ENCODE peak calls at places on chromosome 7, in five cellular contexts. One of them, this sample, is unnamed.

GRCh38 chr7:4242706-4243105 is 439.4 kb upstream of the FOXK1 start:
- DNase-seq in NB4: no peak
- DNase-seq in vagina: no peak
- DNase-seq in nephron progenitor cell: no peak
- DNase-seq in heart left ventricle: no peak
- DNase-seq in this sample: no peak

GRCh38 chr7:128021361-128021760 is 9.9 kb downstream of the LRRC4 start:
- DNase-seq in NB4: no peak
- DNase-seq in vagina: no peak
- DNase-seq in nephron progenitor cell: no peak
- DNase-seq in heart left ventricle: no peak
- DNase-seq in this sample: no peak

GRCh38 chr7:27110163-27110976 is 7.9 kb upstream of the HOXA2 start:
- DNase-seq in NB4: no peak
- DNase-seq in vagina: no peak
- DNase-seq in nephron progenitor cell: peak
- DNase-seq in heart left ventricle: no peak
- DNase-seq in this sample: no peak

GRCh38 chr7:38462819-38463218 is 168.4 kb downstream of the AMPH start:
- DNase-seq in NB4: no peak
- DNase-seq in vagina: no peak
- DNase-seq in nephron progenitor cell: no peak
- DNase-seq in heart left ventricle: no peak
- DNase-seq in this sample: no peak

GRCh38 chr7:108413782-108414492 is 42.3 kb downstream of the NRCAM start:
- DNase-seq in NB4: peak
- DNase-seq in vagina: no peak
- DNase-seq in nephron progenitor cell: no peak
- DNase-seq in heart left ventricle: no peak
- DNase-seq in this sample: no peak

GRCh38 chr7:16564909-16565426 is 38.3 kb downstream of the LRRC72 start:
- DNase-seq in NB4: peak
- DNase-seq in vagina: no peak
- DNase-seq in nephron progenitor cell: peak
- DNase-seq in heart left ventricle: no peak
- DNase-seq in this sample: no peak

GRCh38 chr7:157205438-157205837 is 66.7 kb downstream of the UBE3C start:
- DNase-seq in NB4: no peak
- DNase-seq in vagina: no peak
- DNase-seq in nephron progenitor cell: no peak
- DNase-seq in heart left ventricle: no peak
- DNase-seq in this sample: no peak

GRCh38 chr7:92133133-92133736 is 1.0 kb downstream of the CYP51A1 start:
- DNase-seq in NB4: peak
- DNase-seq in vagina: no peak
- DNase-seq in nephron progenitor cell: no peak
- DNase-seq in heart left ventricle: no peak
- DNase-seq in this sample: no peak

GRCh38 chr7:1643270-1644092 is 26.6 kb upstream of the ELFN1 start:
- DNase-seq in NB4: no peak
- DNase-seq in vagina: no peak
- DNase-seq in nephron progenitor cell: no peak
- DNase-seq in heart left ventricle: no peak
- DNase-seq in this sample: no peak

GRCh38 chr7:117273325-117274292 is 49.2 kb downstream of the WNT2 start:
- DNase-seq in NB4: no peak
- DNase-seq in vagina: no peak
- DNase-seq in nephron progenitor cell: no peak
- DNase-seq in heart left ventricle: no peak
- DNase-seq in this sample: no peak

GRCh38 chr7:17584822-17585221 is 286.4 kb downstream of the AHR start:
- DNase-seq in NB4: no peak
- DNase-seq in vagina: no peak
- DNase-seq in nephron progenitor cell: no peak
- DNase-seq in heart left ventricle: no peak
- DNase-seq in this sample: no peak

GRCh38 chr7:47453093-47454056 is 128.5 kb downstream of the TNS3 start:
- DNase-seq in NB4: peak
- DNase-seq in vagina: no peak
- DNase-seq in nephron progenitor cell: no peak
- DNase-seq in heart left ventricle: peak
- DNase-seq in this sample: no peak

GRCh38 chr7:155300641-155301452 is 3.2 kb downstream of the INSIG1 start:
- DNase-seq in NB4: no peak
- DNase-seq in vagina: peak
- DNase-seq in nephron progenitor cell: no peak
- DNase-seq in heart left ventricle: no peak
- DNase-seq in this sample: no peak

GRCh38 chr7:2403718-2404648 is 572 bp downstream of the CHST12 start:
- DNase-seq in NB4: peak
- DNase-seq in vagina: no peak
- DNase-seq in nephron progenitor cell: peak
- DNase-seq in heart left ventricle: peak
- DNase-seq in this sample: peak

GRCh38 chr7:56447864-56448693 is 331.9 kb upstream of the NUPR2 start:
- DNase-seq in NB4: peak
- DNase-seq in vagina: no peak
- DNase-seq in nephron progenitor cell: no peak
- DNase-seq in heart left ventricle: no peak
- DNase-seq in this sample: no peak

GRCh38 chr7:24283900-24284698 is at the start of gene NPY:
- DNase-seq in NB4: no peak
- DNase-seq in vagina: no peak
- DNase-seq in nephron progenitor cell: peak
- DNase-seq in heart left ventricle: no peak
- DNase-seq in this sample: peak

GRCh38 chr7:44769381-44770209 is 20.9 kb downstream of the ZMIZ2 start:
- DNase-seq in NB4: peak
- DNase-seq in vagina: no peak
- DNase-seq in nephron progenitor cell: no peak
- DNase-seq in heart left ventricle: no peak
- DNase-seq in this sample: no peak

GRCh38 chr7:144622751-144623150 is 213.1 kb downstream of the TPK1 start:
- DNase-seq in NB4: no peak
- DNase-seq in vagina: no peak
- DNase-seq in nephron progenitor cell: no peak
- DNase-seq in heart left ventricle: no peak
- DNase-seq in this sample: no peak

GRCh38 chr7:31494421-31494820 is 19.5 kb upstream of the ITPRID1 start:
- DNase-seq in NB4: no peak
- DNase-seq in vagina: no peak
- DNase-seq in nephron progenitor cell: no peak
- DNase-seq in heart left ventricle: no peak
- DNase-seq in this sample: no peak

GRCh38 chr7:43260980-43261878 is 148.8 kb downstream of the HECW1 start:
- DNase-seq in NB4: peak
- DNase-seq in vagina: no peak
- DNase-seq in nephron progenitor cell: peak
- DNase-seq in heart left ventricle: peak
- DNase-seq in this sample: peak

GRCh38 chr7:100435401-100436304 is 644 bp downstream of the PPP1R35 start:
- DNase-seq in NB4: peak
- DNase-seq in vagina: no peak
- DNase-seq in nephron progenitor cell: peak
- DNase-seq in heart left ventricle: peak
- DNase-seq in this sample: no peak

GRCh38 chr7:108094933-108095710 is 35.0 kb downstream of the LAMB4 start:
- DNase-seq in NB4: no peak
- DNase-seq in vagina: no peak
- DNase-seq in nephron progenitor cell: no peak
- DNase-seq in heart left ventricle: no peak
- DNase-seq in this sample: no peak

GRCh38 chr7:18038391-18038790 is 10.7 kb upstream of the PRPS1L1 start:
- DNase-seq in NB4: no peak
- DNase-seq in vagina: no peak
- DNase-seq in nephron progenitor cell: no peak
- DNase-seq in heart left ventricle: no peak
- DNase-seq in this sample: no peak

DNA sequence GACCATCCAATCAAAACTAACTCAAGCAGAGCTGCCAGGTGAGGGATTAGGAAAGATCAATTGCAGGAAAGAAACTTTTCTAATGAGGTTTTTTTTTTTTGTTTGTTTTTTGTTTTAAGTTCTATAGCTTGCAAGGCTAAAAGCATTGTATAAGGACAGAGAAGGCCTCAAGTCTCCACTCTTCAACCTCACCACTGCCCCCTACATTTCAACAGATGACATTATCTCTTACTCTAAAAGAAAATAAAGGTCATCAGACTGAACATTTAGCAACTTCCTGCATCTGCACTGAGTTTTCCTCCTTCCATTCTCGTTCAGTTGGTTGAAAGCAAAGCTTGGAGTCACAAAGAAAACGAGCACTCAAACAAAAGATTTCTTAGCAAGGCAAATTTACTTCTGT is 45.2 kb upstream of the EXOC4 start:
- DNase-seq in NB4: peak
- DNase-seq in vagina: no peak
- DNase-seq in nephron progenitor cell: no peak
- DNase-seq in heart left ventricle: no peak
- DNase-seq in this sample: no peak
- TF ChIP-seq CTCF in NB4: no peak
- TF ChIP-seq CTCF in vagina: no peak
- TF ChIP-seq CTCF in nephron progenitor cell: peak
- TF ChIP-seq CTCF in heart left ventricle: no peak
- TF ChIP-seq CTCF in this sample: peak

GRCh38 chr7:149789101-149789500 is 15.7 kb upstream of the ZNF467 start:
- DNase-seq in NB4: no peak
- DNase-seq in vagina: no peak
- DNase-seq in nephron progenitor cell: no peak
- DNase-seq in heart left ventricle: no peak
- DNase-seq in this sample: no peak

GRCh38 chr7:149790754-149791360 is 17.5 kb upstream of the ZNF467 start:
- DNase-seq in NB4: no peak
- DNase-seq in vagina: no peak
- DNase-seq in nephron progenitor cell: no peak
- DNase-seq in heart left ventricle: no peak
- DNase-seq in this sample: no peak

GRCh38 chr7:149791411-149792219 is 18.2 kb upstream of the ZNF467 start:
- DNase-seq in NB4: no peak
- DNase-seq in vagina: no peak
- DNase-seq in nephron progenitor cell: peak
- DNase-seq in heart left ventricle: no peak
- DNase-seq in this sample: no peak

GRCh38 chr7:149788300-149788851 is 15.0 kb upstream of the ZNF467 start:
- DNase-seq in NB4: no peak
- DNase-seq in vagina: no peak
- DNase-seq in nephron progenitor cell: no peak
- DNase-seq in heart left ventricle: no peak
- DNase-seq in this sample: no peak

GRCh38 chr7:149790146-149790548 is 16.8 kb upstream of the ZNF467 start:
- DNase-seq in NB4: no peak
- DNase-seq in vagina: no peak
- DNase-seq in nephron progenitor cell: peak
- DNase-seq in heart left ventricle: peak
- DNase-seq in this sample: peak
- TF ChIP-seq CTCF in NB4: peak
- TF ChIP-seq CTCF in vagina: no peak
- TF ChIP-seq CTCF in nephron progenitor cell: peak
- TF ChIP-seq CTCF in heart left ventricle: peak
- TF ChIP-seq CTCF in this sample: peak

DNA sequence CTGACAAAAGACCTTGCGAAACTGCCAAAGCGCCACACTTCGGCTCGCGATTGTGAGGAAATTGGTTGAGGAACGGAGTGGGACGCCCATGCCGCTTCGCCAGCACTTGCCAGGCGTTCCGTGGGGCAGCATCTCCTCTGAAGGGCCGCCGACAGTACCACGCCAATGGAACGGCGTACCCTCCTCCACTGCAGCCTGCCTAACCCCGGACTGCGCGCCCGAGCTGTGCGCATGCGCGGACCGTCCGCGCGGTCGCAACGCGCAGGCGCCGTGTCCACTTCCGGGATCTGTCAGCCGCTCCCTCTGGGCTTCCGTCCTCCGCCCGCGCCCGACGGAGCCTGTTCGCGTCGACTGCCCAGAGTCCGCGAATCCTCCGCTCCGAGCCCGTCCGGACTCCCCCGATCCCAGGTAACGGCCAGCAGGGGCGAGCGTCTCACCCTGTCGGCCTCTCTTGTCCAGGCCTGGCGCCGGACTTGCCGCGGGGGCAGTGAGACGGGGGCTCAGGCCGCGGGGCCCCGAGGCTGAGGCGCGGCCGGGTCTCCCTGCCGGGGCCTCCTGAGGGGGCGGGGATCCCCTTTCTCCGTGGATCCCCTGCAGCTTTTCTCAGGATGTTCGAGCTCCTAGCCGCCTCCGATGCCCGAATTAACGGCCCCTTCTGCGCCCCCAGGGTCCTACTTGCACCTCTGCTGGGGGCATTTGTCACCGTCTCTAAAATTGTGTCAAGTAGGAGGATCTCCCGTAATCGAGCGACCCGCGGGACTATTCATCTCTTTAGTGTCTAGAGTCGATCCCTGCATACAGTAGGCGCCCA is at the start of gene ARPC1A:
- DNase-seq in NB4: peak
- DNase-seq in vagina: no peak
- DNase-seq in nephron progenitor cell: peak
- DNase-seq in heart left ventricle: peak
- DNase-seq in this sample: peak
- TF ChIP-seq CTCF in NB4: no peak
- TF ChIP-seq CTCF in vagina: no peak
- TF ChIP-seq CTCF in nephron progenitor cell: no peak
- TF ChIP-seq CTCF in heart left ventricle: peak
- TF ChIP-seq CTCF in this sample: peak

GRCh38 chr7:130960208-130960988 is 226.4 kb upstream of the KLF14 start:
- DNase-seq in NB4: peak
- DNase-seq in vagina: no peak
- DNase-seq in nephron progenitor cell: no peak
- DNase-seq in heart left ventricle: no peak
- DNase-seq in this sample: no peak
- TF ChIP-seq CTCF in NB4: no peak
- TF ChIP-seq CTCF in vagina: no peak
- TF ChIP-seq CTCF in nephron progenitor cell: no peak
- TF ChIP-seq CTCF in heart left ventricle: no peak
- TF ChIP-seq CTCF in this sample: no peak